ENCODE peak calls at places on chromosomes 7 and 10, in ten cellular contexts. K is GM20000; D is NCI-H1694; H is smooth muscle cell of the brain vasculature; U is progenitor cell of endocrine pancreas; W is HT1080; Q is neural crest cell; Z is stimulated activated naive CD8-positive, alpha-beta T cell treated with anti-CD3 and anti-CD28 coated beads, Interleukin-15, amount 100 ng/mL, for 72 hours; B is testis; M is activated CD4-positive, alpha-beta T cell treated with anti-CD3 and anti-CD28 coated beads for 4 hours. Y is an unnamed sample.

GRCh38 chr10:71270301-71270777 is 48.7 kb upstream of the SLC29A3 start:
- DNase-seq in Z (peak; percentile 26), M (peak; percentile 13), H (no peak), U (no peak), Q (peak; percentile 65), D (peak; percentile 87), B (peak; percentile 85), W (peak; percentile 65), K (peak; percentile 74), Y (peak; percentile 75)

GRCh38 chr10:11180228-11180627 is 162.6 kb downstream of the CELF2 start:
- DNase-seq in Q (no peak), D (no peak), W (no peak), Z (peak; percentile 84), H (no peak), M (peak; percentile 64), K (no peak), U (no peak), B (no peak), Y (no peak)

GRCh38 chr7:111486472-111487142 is 75.7 kb downstream of the IMMP2L start:
- DNase-seq in Z (no peak), M (no peak), D (peak; percentile 77), H (peak; percentile 37), W (peak; percentile 34), Q (no peak), B (peak; percentile 38), K (peak; percentile 38), U (no peak), Y (peak; percentile 53)

GRCh38 chr7:132769280-132769679 is 193.0 kb upstream of the PLXNA4 start:
- DNase-seq in B (no peak), W (no peak), H (no peak), K (no peak), D (no peak), Z (no peak), U (no peak), M (no peak), Q (no peak), Y (no peak)

GRCh38 chr10:121324678-121325213 is 273.5 kb downstream of the FGFR2 start:
- DNase-seq in D (no peak), B (no peak), M (no peak), U (no peak), K (no peak), W (peak; percentile 17), Z (no peak), H (no peak), Q (no peak), Y (no peak)

GRCh38 chr10:178208-178607 is 43.0 kb downstream of the ZMYND11 start:
- DNase-seq in Q (no peak), Z (no peak), B (no peak), K (peak; percentile 24), D (peak; percentile 1), W (peak; percentile 8), U (no peak), M (no peak), H (peak; percentile 28), Y (peak; percentile 54)

GRCh38 chr7:74032191-74032490 is 4.2 kb downstream of the ELN start:
- DNase-seq in H (no peak), Z (no peak), M (no peak), K (no peak), D (no peak), Q (no peak), W (peak; percentile 34), U (no peak), B (peak; percentile 87), Y (peak; percentile 54)

GRCh38 chr7:158695726-158696452 is 8.7 kb downstream of the NCAPG2 start:
- DNase-seq in H (peak; percentile 53), W (peak; percentile 61), D (peak; percentile 16), K (peak; percentile 48), B (peak; percentile 79), M (peak; percentile 54), Q (no peak), Z (peak; percentile 25), U (no peak), Y (peak; percentile 58)

GRCh38 chr7:75734586-75735047 is 4.1 kb downstream of the HIP1 start:
- DNase-seq in D (no peak), B (no peak), H (no peak), W (no peak), Z (no peak), M (no peak), Q (no peak), U (no peak), K (no peak), Y (no peak)

GRCh38 chr7:157336383-157337315 is at the start of gene DNAJB6:
- DNase-seq in M (peak; percentile 96), Q (peak; percentile 89), U (peak; percentile 92), K (peak; percentile 98), H (peak; percentile 88), W (peak; percentile 92), Z (peak; percentile 96), D (peak; percentile 77), B (peak; percentile 95), Y (peak; percentile 95)

GRCh38 chr7:70416611-70417010 is 715.3 kb upstream of the GALNT17 start:
- DNase-seq in W (no peak), M (no peak), D (no peak), B (no peak), K (no peak), U (no peak), Z (no peak), H (no peak), Q (no peak), Y (no peak)

GRCh38 chr7:156198277-156198676 is 386.0 kb upstream of the SHH start:
- DNase-seq in U (no peak), H (no peak), B (no peak), K (no peak), M (no peak), Q (no peak), D (no peak), W (no peak), Z (no peak), Y (no peak)

GRCh38 chr7:8278183-8278582 is 16.2 kb upstream of the ICA1 start:
- DNase-seq in Q (no peak), U (no peak), H (no peak), K (no peak), W (no peak), Z (no peak), M (no peak), D (no peak), B (no peak), Y (no peak)

GRCh38 chr10:121484401-121484800 is 113.8 kb downstream of the FGFR2 start:
- DNase-seq in M (no peak), K (no peak), B (no peak), H (no peak), U (no peak), Q (no peak), Z (no peak), D (no peak), W (no peak), Y (no peak)

GRCh38 chr7:149310113-149310836 is 48.3 kb downstream of the ZNF783 start:
- DNase-seq in Z (no peak), B (no peak), H (no peak), D (peak; percentile 46), Q (no peak), W (peak; percentile 96), U (no peak), K (peak; percentile 63), M (no peak), Y (no peak)

GRCh38 chr10:101779544-101780186 is 3.6 kb downstream of the NPM3 start:
- DNase-seq in Z (peak; percentile 87), Q (peak; percentile 96), B (peak; percentile 88), K (peak; percentile 91), W (no peak), H (no peak), M (peak; percentile 84), D (peak; percentile 31), U (peak; percentile 83), Y (peak; percentile 72)

GRCh38 chr7:80392229-80393169 is 119.4 kb downstream of the GNAT3 start:
- DNase-seq in H (no peak), U (no peak), D (peak; percentile 71), B (no peak), K (no peak), M (no peak), Q (no peak), W (peak; percentile 23), Z (no peak), Y (peak; percentile 21)

GRCh38 chr7:1555813-1556540 is at the start of gene TMEM184A:
- DNase-seq in B (peak; percentile 61), W (no peak), M (peak; percentile 51), Z (peak; percentile 59), K (peak; percentile 76), D (peak; percentile 37), H (no peak), U (peak; percentile 62), Q (no peak), Y (peak; percentile 72)

GRCh38 chr7:126856691-126857291 is 395.9 kb downstream of the GRM8 start:
- DNase-seq in Z (no peak), U (no peak), H (no peak), W (no peak), B (no peak), M (no peak), D (peak; percentile 15), Q (no peak), K (peak; percentile 31), Y (no peak)

GRCh38 chr7:20219446-20220292 is 2.5 kb upstream of the MACC1 start:
- DNase-seq in U (peak; percentile 22), W (peak; percentile 99), K (peak; percentile 61), Q (peak; percentile 45), B (peak; percentile 34), D (no peak), M (no peak), H (peak; percentile 55), Z (no peak), Y (no peak)

GRCh38 chr7:158815471-158816128 is 13.7 kb downstream of the ESYT2 start:
- DNase-seq in H (no peak), K (no peak), Z (no peak), Q (no peak), W (no peak), D (no peak), B (no peak), M (no peak), U (no peak), Y (no peak)

GRCh38 chr7:119879837-119880236 is 393.1 kb upstream of the KCND2 start:
- DNase-seq in H (no peak), K (no peak), W (no peak), Q (no peak), D (no peak), U (no peak), Z (no peak), B (no peak), M (no peak), Y (no peak)

GRCh38 chr7:87339373-87339897 is 6.0 kb upstream of the CROT start:
- DNase-seq in D (no peak), B (no peak), U (no peak), W (no peak), M (no peak), K (no peak), Z (no peak), H (no peak), Q (no peak), Y (no peak)

GRCh38 chr10:98407744-98408241 is 7.2 kb downstream of the PYROXD2 start:
- DNase-seq in D (no peak), W (no peak), K (no peak), U (no peak), B (no peak), H (no peak), Q (no peak), M (no peak), Z (no peak), Y (no peak)

GRCh38 chr7:75925717-75926435 is 10.9 kb downstream of the POR start:
- DNase-seq in M (no peak), H (no peak), W (no peak), U (no peak), D (no peak), B (peak; percentile 57), Q (no peak), Z (no peak), K (no peak), Y (peak; percentile 45)

GRCh38 chr7:151752816-151753600 is 123.9 kb downstream of the PRKAG2 start:
- DNase-seq in B (no peak), M (no peak), Q (no peak), U (no peak), W (no peak), Z (no peak), D (no peak), H (no peak), K (no peak), Y (no peak)

GRCh38 chr10:69413221-69413865 is 3.4 kb downstream of the TACR2 start:
- DNase-seq in W (peak; percentile 64), M (peak; percentile 33), H (peak; percentile 31), U (no peak), Z (peak; percentile 43), D (peak; percentile 78), B (peak; percentile 90), Q (peak; percentile 58), K (peak; percentile 69), Y (peak; percentile 95)

GRCh38 chr10:69656719-69657269 is 26.7 kb downstream of the FAM241B start:
- DNase-seq in W (no peak), Q (no peak), K (no peak), U (no peak), B (no peak), D (no peak), Z (no peak), H (no peak), M (no peak), Y (no peak)

Y was measured in cerebellum.